ENCODE peak calls at places on chromosomes 16 and 17, in seven cellular contexts. R is GM03348; O is effector memory CD8-positive, alpha-beta T cell; J is cardiac fibroblast; N is omental fat pad; L is T-cell; V is posterior cingulate gyrus. S is an unnamed sample.

GRCh38 chr16:80924372-80924978 is 82.2 kb downstream of the CMC2 start:
- DNase-seq in R (peak; percentile 80), O (no peak), J (peak; percentile 79), N (peak; percentile 37), L (peak; percentile 7), V (peak; percentile 54), S (peak; percentile 50)

GRCh38 chr16:78227855-78228254 is 128.4 kb downstream of the WWOX start:
- DNase-seq in R (no peak), O (no peak), J (no peak), N (no peak), L (no peak), V (no peak), S (no peak)

GRCh38 chr17:77327566-77328463 is 187.0 kb downstream of the SEC14L1 start:
- DNase-seq in R (no peak), O (no peak), J (no peak), N (no peak), L (no peak), V (no peak), S (no peak)

GRCh38 chr17:80092959-80093358 is 8.4 kb upstream of the GAA start:
- DNase-seq in R (no peak), O (no peak), J (no peak), N (no peak), L (no peak), V (no peak), S (no peak)

GRCh38 chr17:83200231-83200699 is 120.9 kb downstream of the METRNL start:
- DNase-seq in R (peak; percentile 70), O (peak; percentile 81), J (peak; percentile 90), N (peak; percentile 35), L (peak; percentile 78), V (peak; percentile 11), S (no peak)

GRCh38 chr16:57949595-57950238 is 21.2 kb downstream of the CNGB1 start:
- DNase-seq in R (no peak), O (no peak), J (peak; percentile 19), N (no peak), L (no peak), V (no peak), S (no peak)

GRCh38 chr16:72211085-72211484 is 39.1 kb upstream of the PMFBP1 start:
- DNase-seq in R (no peak), O (no peak), J (no peak), N (no peak), L (no peak), V (no peak), S (no peak)

GRCh38 chr17:77821114-77821513 is 137.4 kb upstream of the TNRC6C start:
- DNase-seq in R (no peak), O (no peak), J (no peak), N (no peak), L (no peak), V (peak; percentile 32), S (no peak)

GRCh38 chr17:75024686-75025397 is 12.4 kb downstream of the MRPL58 start:
- DNase-seq in R (no peak), O (no peak), J (no peak), N (no peak), L (peak; percentile 25), V (no peak), S (no peak)

GRCh38 chr17:37791434-37791833 is 46.6 kb upstream of the HNF1B start:
- DNase-seq in R (no peak), O (peak; percentile 36), J (peak; percentile 48), N (no peak), L (peak; percentile 27), V (no peak), S (no peak)

GRCh38 chr17:38674749-38675615 is at the start of gene EPOP:
- DNase-seq in R (peak; percentile 99), O (peak; percentile 67), J (peak; percentile 80), N (peak; percentile 68), L (peak; percentile 76), V (peak; percentile 88), S (no peak)

GRCh38 chr17:20965492-20965891 is 77.3 kb downstream of the USP22 start:
- DNase-seq in R (no peak), O (no peak), J (no peak), N (no peak), L (no peak), V (no peak), S (no peak)

GRCh38 chr17:17677299-17678040 is 3.8 kb upstream of the RAI1 start:
- DNase-seq in R (no peak), O (no peak), J (no peak), N (no peak), L (no peak), V (no peak), S (no peak)

GRCh38 chr17:36048061-36048460 is 16.0 kb upstream of the CCL18 start:
- DNase-seq in R (no peak), O (no peak), J (no peak), N (no peak), L (no peak), V (no peak), S (no peak)

GRCh38 chr16:71882505-71883192 is 1.3 kb downstream of the ZNF821 start:
- DNase-seq in R (peak; percentile 81), O (peak; percentile 89), J (peak; percentile 87), N (peak; percentile 51), L (peak; percentile 72), V (peak; percentile 57), S (no peak)